ENCODE peak calls at places on chromosome 12, in six cellular contexts. S is NCI-H146, L is NCI-H510A treated with DMSO at 0.1 percent for 48 hours, Z is stomach, I is NCI-H1092 treated with DMSO at 0.1 percent for 48 hours, P is astrocyte. F is an unnamed sample.

GRCh38 chr12:105365231-105365630 is 34.7 kb downstream of the C12orf75 start:
- DNase-seq in S (peak), L (no peak), Z (no peak), I (no peak), P (no peak), F (no peak)

GRCh38 chr12:116933512-116934246 is 22.9 kb downstream of the FBXW8 start:
- DNase-seq in S (no peak), L (no peak), Z (no peak), I (peak), P (no peak), F (no peak)

GRCh38 chr12:80213246-80213645 is 113.9 kb downstream of the OTOGL start:
- DNase-seq in S (no peak), L (no peak), Z (no peak), I (no peak), P (no peak), F (no peak)

GRCh38 chr12:122166422-122167327 is 7.3 kb downstream of the IL31 start:
- DNase-seq in S (peak), L (no peak), Z (no peak), I (no peak), P (no peak), F (no peak)

GRCh38 chr12:95582230-95583058 is 31.2 kb upstream of the USP44 start:
- DNase-seq in S (peak), L (peak), Z (no peak), I (peak), P (peak), F (peak)

GRCh38 chr12:93186131-93186530 is 191.6 kb upstream of the NUDT4 start:
- DNase-seq in S (no peak), L (no peak), Z (no peak), I (no peak), P (no peak), F (no peak)

GRCh38 chr12:111406474-111407370 is 999 bp downstream of the SH2B3 start:
- DNase-seq in S (no peak), L (no peak), Z (no peak), I (no peak), P (no peak), F (no peak)

GRCh38 chr12:69415471-69416275 is 54.5 kb upstream of the FRS2 start:
- DNase-seq in S (peak), L (peak), Z (peak), I (peak), P (peak), F (no peak)

GRCh38 chr12:116366456-116366776 is 88.9 kb upstream of the MED13L start:
- DNase-seq in S (no peak), L (peak), Z (peak), I (peak), P (no peak), F (no peak)

F was measured in NCI-H748 treated with DMSO at 0.1 percent for 48 hours.